ENCODE peak calls at places on chromosomes 6 and 20, in five cellular contexts. Q is uterus, Z is adrenal gland, F is upper lobe of right lung, V is colonic mucosa. U is an unnamed sample.

GRCh38 chr20:23180451-23180921 is 94.4 kb upstream of the CD93 start:
- DNase-seq in Q (no peak), Z (peak; percentile 60), F (no peak), V (no peak), U (peak; percentile 69)

GRCh38 chr20:1327827-1328679 is 886 bp downstream of the SDCBP2 start:
- DNase-seq in Q (peak; percentile 17), Z (peak; percentile 18), F (no peak), V (peak; percentile 56), U (no peak)

GRCh38 chr6:33837971-33838665 is 34.3 kb upstream of the MLN start:
- DNase-seq in Q (peak; percentile 77), Z (peak; percentile 25), F (no peak), V (no peak), U (no peak)

GRCh38 chr20:32914031-32914430 is 55.3 kb downstream of the EFCAB8 start:
- DNase-seq in Q (no peak), Z (no peak), F (no peak), V (no peak), U (no peak)

GRCh38 chr6:16624631-16625299 is 136.5 kb downstream of the ATXN1 start:
- DNase-seq in Q (no peak), Z (no peak), F (no peak), V (no peak), U (no peak)

GRCh38 chr6:56278186-56278585 is 30.8 kb upstream of the COL21A1 start:
- DNase-seq in Q (no peak), Z (no peak), F (no peak), V (no peak), U (no peak)

GRCh38 chr20:19491241-19491640 is 266.8 kb upstream of the RIN2 start:
- DNase-seq in Q (no peak), Z (no peak), F (no peak), V (no peak), U (no peak)

GRCh38 chr6:141452354-141452686 is 680.4 kb upstream of the GJE1 start:
- DNase-seq in Q (no peak), Z (no peak), F (no peak), V (no peak), U (no peak)

GRCh38 chr20:46367967-46368901 is 38.2 kb downstream of the ELMO2 start:
- DNase-seq in Q (no peak), Z (peak; percentile 57), F (no peak), V (no peak), U (no peak)

DNA sequence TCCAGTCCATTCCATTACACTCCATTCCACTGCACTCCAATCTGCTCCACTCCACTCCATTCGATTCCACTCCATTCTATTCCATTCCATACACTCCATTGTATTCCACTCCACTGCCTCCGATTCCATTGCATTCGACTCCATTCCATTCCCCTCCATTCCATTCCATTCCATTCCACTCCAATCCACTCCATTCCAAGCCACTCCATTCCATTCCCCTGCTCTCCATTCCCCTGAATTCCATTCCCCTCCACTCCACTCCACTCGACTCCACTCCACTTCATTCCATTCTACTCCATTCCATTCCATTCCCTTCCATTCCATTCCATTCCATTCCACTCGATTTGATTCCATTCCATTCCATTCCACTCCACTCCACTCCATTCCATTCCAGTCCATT is 25.7 kb upstream of the DEFB125 start:
- DNase-seq in Q (no peak), Z (no peak), F (no peak), V (no peak), U (no peak)
- H3K9me3 ChIP-seq in Q (no peaks in the 10 kb centered on the region), Z (no peaks in the 10 kb centered on the region), F (no peaks in the 10 kb centered on the region), V (no peaks in the 10 kb centered on the region), U (no peaks in the 10 kb centered on the region)

DNA sequence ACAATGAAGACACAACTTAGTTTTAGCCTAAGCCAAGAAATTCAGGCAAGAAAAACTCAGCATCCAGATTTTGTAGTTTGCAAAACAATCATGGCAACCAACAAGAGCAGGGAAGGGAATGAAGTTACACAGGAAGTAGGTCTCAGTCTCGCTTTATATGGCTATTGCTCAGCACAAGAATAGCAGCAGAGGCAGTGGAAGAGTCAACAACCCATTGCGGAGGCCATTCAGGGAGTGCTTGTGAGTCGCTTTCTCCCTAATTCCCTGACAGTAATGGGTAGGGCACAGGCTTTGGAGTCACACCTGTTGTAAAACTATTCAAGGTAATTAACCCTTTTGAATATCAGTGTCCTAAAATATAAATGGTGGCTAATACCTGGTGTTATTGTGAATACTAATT is 238.5 kb downstream of the HDGFL1 start:
- DNase-seq in Q (no peak), Z (no peak), F (no peak), V (no peak), U (no peak)
- H3K9me3 ChIP-seq in Q (no peaks in the 10 kb centered on the region), Z (no peaks in the 10 kb centered on the region), F (no peaks in the 10 kb centered on the region), V (no peaks in the 10 kb centered on the region), U (no peaks in the 10 kb centered on the region)

DNA sequence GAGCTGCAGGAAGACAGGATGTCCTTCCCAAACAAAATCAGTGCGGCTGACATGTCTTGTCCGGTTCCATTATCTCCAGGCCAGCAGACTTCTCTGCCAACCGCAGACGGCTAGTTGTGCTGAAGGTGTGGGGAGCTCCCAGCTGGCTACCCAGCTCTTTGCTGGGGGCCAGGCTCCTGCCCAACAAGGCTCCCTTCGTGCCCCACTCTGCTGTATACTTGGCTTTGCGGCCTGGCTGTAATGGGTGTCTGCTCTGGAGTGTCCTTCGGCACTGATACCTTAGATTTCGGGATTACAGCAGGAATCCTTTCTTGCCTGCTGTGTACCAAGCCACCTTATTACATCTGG is 48.7 kb upstream of the IRF4 start:
- DNase-seq in Q (no peak), Z (no peak), F (peak; percentile 66), V (no peak), U (no peak)
- H3K9me3 ChIP-seq in Q (no peaks in the 10 kb centered on the region), Z (no peaks in the 10 kb centered on the region), F (no peaks in the 10 kb centered on the region), V (no peaks in the 10 kb centered on the region), U (no peaks in the 10 kb centered on the region)

GRCh38 chr6:157622427-157622826 is 200.6 kb upstream of the SNX9 start:
- DNase-seq in Q (no peak), Z (no peak), F (no peak), V (no peak), U (no peak)

GRCh38 chr6:157625764-157626163 is 197.3 kb upstream of the SNX9 start:
- DNase-seq in Q (peak; percentile 79), Z (no peak), F (no peak), V (no peak), U (no peak)

GRCh38 chr6:157625111-157625510 is 197.9 kb upstream of the SNX9 start:
- DNase-seq in Q (peak; percentile 69), Z (no peak), F (no peak), V (no peak), U (no peak)

GRCh38 chr6:157620905-157621304 is 202.1 kb upstream of the SNX9 start:
- DNase-seq in Q (no peak), Z (no peak), F (no peak), V (no peak), U (no peak)

GRCh38 chr6:157621401-157621800 is 201.6 kb upstream of the SNX9 start:
- DNase-seq in Q (no peak), Z (no peak), F (no peak), V (no peak), U (no peak)
- H3K9me3 ChIP-seq in Q (no peaks in the 10 kb centered on the region), Z (no peaks in the 10 kb centered on the region), F (no peaks in the 10 kb centered on the region), V (no peaks in the 10 kb centered on the region), U (no peaks in the 10 kb centered on the region)

DNA sequence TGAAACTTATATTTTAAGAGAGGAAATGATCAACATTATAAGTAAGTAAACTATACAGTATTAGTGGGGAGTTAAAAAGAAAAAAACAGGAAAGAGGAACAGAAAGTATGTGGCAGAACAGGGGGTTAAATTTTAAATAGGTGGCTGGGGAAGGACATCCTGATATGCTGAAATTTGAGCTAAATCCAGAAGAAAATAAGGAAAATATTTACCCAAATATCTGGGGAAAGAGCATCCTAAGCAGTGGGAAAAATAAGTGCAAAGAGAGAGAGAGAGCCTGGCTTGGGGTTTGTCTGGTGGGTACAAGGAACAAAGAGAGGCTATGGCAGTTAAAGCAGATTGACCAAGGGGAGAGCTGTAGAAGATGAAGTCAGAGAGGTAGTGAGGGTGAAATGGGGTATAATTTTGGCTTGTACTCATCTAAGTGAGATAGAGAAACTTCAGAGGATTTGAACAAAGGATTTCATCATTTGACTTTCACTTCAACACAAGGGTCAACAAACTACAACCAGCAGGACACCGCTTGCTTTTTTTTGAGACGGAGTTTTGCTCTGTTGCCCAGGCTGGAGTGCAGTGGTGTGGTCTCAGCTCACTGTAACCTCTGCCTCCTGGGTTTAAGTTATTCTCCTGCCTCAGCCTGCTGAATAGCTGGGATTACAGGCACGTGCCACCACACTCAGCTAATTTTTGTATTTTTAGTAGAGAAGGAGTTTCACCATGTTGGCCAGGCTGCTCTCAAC is 328.4 kb upstream of the CNR1 start:
- DNase-seq in Q (no peak), Z (no peak), F (no peak), V (no peak), U (no peak)
- H3K9me3 ChIP-seq in Q (no peaks in the 10 kb centered on the region), Z (no peaks in the 10 kb centered on the region), F (no peaks in the 10 kb centered on the region), V (no peaks in the 10 kb centered on the region), U (no peaks in the 10 kb centered on the region)

GRCh38 chr6:119922814-119923213 is 573.3 kb upstream of the MAN1A1 start:
- DNase-seq in Q (no peak), Z (no peak), F (no peak), V (no peak), U (no peak)
- H3K9me3 ChIP-seq in Q (peaks cover 5% of the 10 kb centered on the region), Z (no peaks in the 10 kb centered on the region), F (peaks cover 7% of the 10 kb centered on the region), V (no peaks in the 10 kb centered on the region), U (peaks cover 74% of the 10 kb centered on the region)

GRCh38 chr6:164751395-164751794 is 558.0 kb downstream of the C6orf118 start:
- DNase-seq in Q (no peak), Z (no peak), F (no peak), V (no peak), U (no peak)
- H3K9me3 ChIP-seq in Q (no peaks in the 10 kb centered on the region), Z (no peaks in the 10 kb centered on the region), F (no peaks in the 10 kb centered on the region), V (no peaks in the 10 kb centered on the region), U (no peaks in the 10 kb centered on the region)

GRCh38 chr20:59644371-59644939 is 40.1 kb downstream of the PHACTR3 start:
- DNase-seq in Q (no peak), Z (no peak), F (no peak), V (peak; percentile 2), U (no peak)
- H3K9me3 ChIP-seq in Q (no peaks in the 10 kb centered on the region), Z (no peaks in the 10 kb centered on the region), F (no peaks in the 10 kb centered on the region), V (no peaks in the 10 kb centered on the region), U (no peaks in the 10 kb centered on the region)

U was measured in left ventricle myocardium inferior.